ENCODE peak calls at places on chromosomes 5 and 9, in eight cellular contexts. A is stomach, K is fibroblast of pulmonary artery, P is upper lobe of right lung, V is endothelial cell of umbilical vein, L is heart right ventricle, S is HFF-Myc, Q is AG04450. B is an unnamed sample.

GRCh38 chr5:7878381-7878873 is 9.5 kb downstream of the MTRR start:
- DNase-seq in P (no peak), L (no peak), Q (no peak), S (no peak), A (no peak), K (peak), V (no peak), B (peak)

GRCh38 chr5:177404641-177405134 is 4.2 kb upstream of the PFN3 start:
- DNase-seq in L (no peak), K (no peak), Q (no peak), P (no peak), A (no peak), V (no peak), S (no peak), B (no peak)

GRCh38 chr5:29122306-29122705 is 2071.2 kb upstream of the CDH6 start:
- DNase-seq in K (no peak), L (no peak), P (no peak), S (no peak), Q (no peak), V (no peak), A (no peak), B (no peak)

GRCh38 chr9:93091453-93092081 is 4.5 kb upstream of the CARD19 start:
- DNase-seq in K (peak), S (peak), Q (peak), A (no peak), V (peak), L (no peak), P (peak), B (peak)

GRCh38 chr5:151107084-151107483 is 26.2 kb upstream of the TNIP1 start:
- DNase-seq in L (no peak), V (no peak), S (no peak), Q (no peak), A (peak), K (no peak), P (no peak), B (no peak)

GRCh38 chr5:22473865-22474264 is 379.3 kb downstream of the CDH12 start:
- DNase-seq in K (peak), L (no peak), S (no peak), Q (no peak), A (no peak), P (no peak), V (no peak), B (no peak)

GRCh38 chr5:51172853-51173635 is 210.2 kb upstream of the ISL1 start:
- DNase-seq in V (no peak), L (no peak), Q (no peak), S (no peak), A (no peak), K (no peak), P (no peak), B (peak)

GRCh38 chr5:151772029-151772867 is 494 bp downstream of the G3BP1 start:
- DNase-seq in L (peak), S (no peak), A (peak), Q (no peak), V (peak), P (peak), K (peak), B (peak)

GRCh38 chr5:177071671-177072385 is 14.9 kb upstream of the FGFR4 start:
- DNase-seq in P (no peak), Q (peak), V (peak), K (peak), A (peak), L (peak), S (peak), B (peak)

GRCh38 chr9:123457586-123457985 is 101.6 kb downstream of the CRB2 start:
- DNase-seq in S (no peak), A (no peak), L (no peak), K (no peak), V (no peak), P (peak), Q (no peak), B (no peak)

GRCh38 chr9:12740845-12741244 is 34.0 kb upstream of the LURAP1L start:
- DNase-seq in P (no peak), L (no peak), S (no peak), A (no peak), V (no peak), Q (no peak), K (no peak), B (peak)

GRCh38 chr5:128144491-128144890 is 60.9 kb downstream of the SLC12A2 start:
- DNase-seq in A (no peak), S (no peak), K (peak), Q (peak), L (no peak), V (no peak), P (no peak), B (no peak)

GRCh38 chr9:124010665-124011321 is 775 bp upstream of the LHX2 start:
- DNase-seq in L (no peak), V (no peak), Q (no peak), S (no peak), A (no peak), P (peak), K (peak), B (no peak)

GRCh38 chr5:10701567-10702039 is 59.4 kb downstream of the DAP start:
- DNase-seq in A (no peak), Q (no peak), V (peak), L (peak), S (peak), P (no peak), K (peak), B (peak)

GRCh38 chr9:72728031-72728770 is 206.8 kb downstream of the TMC1 start:
- DNase-seq in K (no peak), A (no peak), P (no peak), V (no peak), S (no peak), Q (no peak), L (no peak), B (no peak)
- TF ChIP-seq CTCF in K (no peak), A (no peak), P (no peak), V (no peak), S (no peak), Q (no peak), L (no peak), B (no peak)

GRCh38 chr5:175701797-175702196 is 43.9 kb downstream of the HRH2 start:
- DNase-seq in Q (no peak), A (peak), P (peak), S (no peak), L (no peak), K (no peak), V (no peak), B (no peak)

GRCh38 chr5:175698401-175699115 is 40.7 kb downstream of the HRH2 start:
- DNase-seq in P (peak), V (no peak), K (no peak), S (no peak), A (no peak), Q (no peak), L (no peak), B (no peak)

GRCh38 chr5:175697846-175698245 is 40.0 kb downstream of the HRH2 start:
- DNase-seq in V (no peak), P (peak), A (no peak), S (no peak), L (no peak), Q (no peak), K (no peak), B (no peak)

GRCh38 chr5:175696855-175697198 is 39.0 kb downstream of the HRH2 start:
- DNase-seq in K (no peak), A (no peak), V (no peak), Q (no peak), P (no peak), S (no peak), L (no peak), B (no peak)

GRCh38 chr5:175700991-175701390 is 43.1 kb downstream of the HRH2 start:
- DNase-seq in P (peak), A (no peak), Q (no peak), V (no peak), S (no peak), L (no peak), K (no peak), B (peak)
- TF ChIP-seq CTCF in P (peak), A (no peak), Q (peak), V (peak), S (peak), L (peak), K (peak), B (peak)

DNA sequence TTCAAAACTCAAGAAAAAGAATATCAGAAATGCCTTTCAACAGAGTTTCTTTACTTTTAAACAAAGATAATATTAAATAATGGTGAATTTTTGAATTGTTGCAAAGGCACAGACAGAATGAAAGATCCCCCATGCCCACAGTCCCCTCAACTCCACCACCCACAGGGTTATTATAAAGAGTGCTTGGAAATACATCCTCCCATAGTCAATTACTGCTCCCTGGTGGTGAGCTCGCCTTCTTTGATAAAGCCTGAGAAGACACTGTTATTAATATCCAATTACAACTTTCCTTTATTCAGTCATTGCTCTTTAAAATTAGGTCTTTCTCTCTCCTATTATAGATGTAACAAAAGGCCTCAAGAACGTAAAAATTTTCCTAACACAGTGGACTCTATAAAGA is 490.2 kb upstream of the RORB start:
- DNase-seq in Q (no peak), P (no peak), K (peak), A (no peak), L (no peak), S (no peak), V (no peak), B (peak)
- TF ChIP-seq CTCF in Q (no peak), P (no peak), K (peak), A (no peak), L (no peak), S (no peak), V (no peak), B (peak)

GRCh38 chr5:38622723-38623129 is 66.3 kb upstream of the LIFR start:
- DNase-seq in A (no peak), K (peak), S (no peak), L (no peak), P (no peak), Q (no peak), V (no peak), B (peak)
- TF ChIP-seq CTCF in A (no peak), K (no peak), S (no peak), L (no peak), P (no peak), Q (no peak), V (no peak), B (no peak)

DNA sequence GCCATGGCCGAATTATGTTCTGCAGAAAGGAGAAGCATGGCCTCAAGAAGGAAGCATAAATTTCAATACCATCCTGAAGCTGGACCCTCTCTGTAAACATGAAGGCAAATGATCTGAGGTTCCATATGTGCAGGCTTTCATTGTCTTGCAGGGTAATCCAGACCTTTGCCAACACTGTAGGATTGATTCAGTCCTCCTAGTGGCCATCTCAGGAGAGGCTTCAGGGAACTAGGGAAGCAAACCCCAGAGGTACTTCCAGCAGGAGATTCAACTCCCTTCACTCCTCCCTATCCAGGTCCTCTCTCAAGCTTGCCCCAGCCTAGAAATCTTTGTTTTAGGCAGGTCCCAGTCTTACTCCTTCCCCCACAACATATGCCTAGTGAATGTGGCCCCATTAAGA is 99.3 kb upstream of the HCN1 start:
- DNase-seq in L (no peak), A (no peak), V (no peak), P (no peak), Q (no peak), S (no peak), K (no peak), B (no peak)
- TF ChIP-seq CTCF in L (no peak), A (no peak), V (no peak), P (no peak), Q (no peak), S (no peak), K (no peak), B (peak)

GRCh38 chr9:37370968-37371563 is 51.4 kb upstream of the GRHPR start:
- DNase-seq in S (no peak), A (no peak), P (no peak), K (no peak), V (no peak), Q (no peak), L (no peak), B (no peak)
- TF ChIP-seq CTCF in S (no peak), A (no peak), P (no peak), K (no peak), V (no peak), Q (no peak), L (no peak), B (no peak)

DNA sequence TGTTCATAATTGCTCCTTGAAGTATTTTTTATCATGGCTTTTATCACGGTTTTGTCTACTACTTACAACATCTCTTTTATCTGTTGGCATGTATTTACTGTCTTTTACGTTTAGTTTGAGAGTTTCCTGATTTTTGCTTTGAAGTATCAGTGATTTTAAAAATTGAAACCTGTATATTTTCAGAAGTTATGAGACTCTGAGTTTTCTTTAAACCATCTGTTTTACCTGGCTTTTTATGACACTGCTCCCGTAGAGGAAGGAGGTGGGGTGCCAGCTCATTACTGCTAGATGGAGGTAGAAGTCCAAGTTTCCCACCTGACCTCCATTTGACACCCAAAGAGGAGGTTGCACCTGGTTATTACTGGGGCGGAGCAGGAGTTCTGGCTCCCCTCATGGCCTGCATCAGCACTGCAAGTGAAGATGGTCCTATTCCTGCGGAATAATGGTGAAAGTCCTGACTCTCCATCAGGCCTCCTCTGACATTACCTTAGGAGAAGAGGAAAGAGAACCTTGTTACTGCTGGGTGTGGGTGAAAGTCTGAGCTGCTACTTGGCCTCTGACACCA is 10.0 kb upstream of the ZNF131 start:
- DNase-seq in S (no peak), L (no peak), Q (no peak), V (no peak), P (no peak), K (no peak), A (no peak), B (no peak)
- TF ChIP-seq CTCF in S (peak), L (no peak), Q (peak), V (peak), P (no peak), K (peak), A (no peak), B (peak)

DNA sequence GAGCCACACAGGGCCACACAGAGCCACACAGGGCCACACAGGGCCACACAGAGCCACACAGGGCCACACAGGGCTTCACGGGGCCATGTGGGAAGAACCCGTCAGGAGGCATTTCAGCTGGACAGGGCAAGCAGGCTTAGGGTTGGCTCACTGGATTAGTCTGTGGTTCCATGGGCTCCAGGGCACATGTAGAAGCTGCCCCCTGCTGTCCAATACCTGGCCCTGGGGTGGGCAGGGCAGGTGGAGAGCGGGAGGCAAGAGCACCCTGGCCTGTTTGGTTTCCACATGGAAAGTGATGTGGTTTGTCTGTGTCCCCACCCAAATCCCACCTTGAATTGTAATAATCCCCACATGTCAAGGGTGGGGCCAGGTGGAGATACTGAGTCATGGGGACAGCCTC is 16.4 kb upstream of the LPCAT1 start:
- DNase-seq in K (no peak), L (no peak), Q (no peak), V (no peak), A (no peak), P (peak), S (no peak), B (no peak)
- TF ChIP-seq CTCF in K (no peak), L (no peak), Q (no peak), V (no peak), A (no peak), P (no peak), S (no peak), B (no peak)

DNA sequence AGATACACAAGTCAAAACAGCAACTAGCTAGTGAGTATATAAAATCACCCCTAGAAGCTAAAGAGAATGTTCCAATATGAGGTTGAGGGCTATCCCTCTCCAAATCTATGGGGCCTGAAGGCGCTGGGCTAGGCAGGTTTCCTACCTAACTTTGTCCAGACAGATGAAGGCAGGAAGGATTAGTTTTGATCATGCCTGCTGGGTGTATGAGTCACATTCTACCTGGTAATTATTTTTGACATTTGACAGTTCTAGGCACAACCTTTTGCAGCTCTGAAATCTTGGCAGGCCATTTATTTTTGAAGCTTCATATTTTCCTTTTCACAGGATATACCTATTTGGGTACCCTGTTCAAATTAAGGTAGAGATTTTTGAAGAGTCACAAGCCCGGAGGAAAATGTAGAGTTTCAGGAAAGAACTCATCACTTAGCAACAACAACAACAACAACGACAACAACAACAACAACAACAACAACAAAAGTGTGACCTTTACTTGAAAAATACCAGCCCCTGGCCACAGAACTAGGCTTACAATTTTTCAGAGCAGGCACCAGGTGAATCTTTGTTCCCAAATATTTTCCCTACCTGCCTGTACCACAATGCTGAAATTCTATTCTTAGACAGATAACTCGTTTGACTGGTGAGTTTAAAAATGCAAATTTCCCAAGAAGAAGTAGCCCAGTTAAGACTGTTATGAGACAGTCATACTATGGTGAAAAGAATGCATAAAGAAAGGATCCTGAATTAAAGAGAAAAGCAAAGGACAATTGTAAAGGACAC is 175.5 kb upstream of the TUT7 start:
- DNase-seq in L (no peak), Q (no peak), P (no peak), V (no peak), A (no peak), K (no peak), S (no peak), B (no peak)
- TF ChIP-seq CTCF in L (no peak), Q (no peak), P (no peak), V (no peak), A (no peak), K (no peak), S (no peak), B (no peak)

GRCh38 chr9:76404401-76404800 is 10.2 kb upstream of the RFK start:
- DNase-seq in S (no peak), P (no peak), V (no peak), Q (no peak), A (no peak), L (no peak), K (no peak), B (no peak)

GRCh38 chr9:76401176-76401575 is 7.0 kb upstream of the RFK start:
- DNase-seq in P (no peak), K (no peak), A (no peak), L (no peak), Q (no peak), V (no peak), S (no peak), B (no peak)

GRCh38 chr9:76400534-76401096 is 6.4 kb upstream of the RFK start:
- DNase-seq in Q (no peak), A (no peak), L (no peak), V (no peak), S (no peak), K (no peak), P (no peak), B (no peak)

GRCh38 chr9:76401580-76402354 is 7.5 kb upstream of the RFK start:
- DNase-seq in P (no peak), V (no peak), Q (no peak), S (no peak), A (no peak), K (no peak), L (no peak), B (no peak)

DNA sequence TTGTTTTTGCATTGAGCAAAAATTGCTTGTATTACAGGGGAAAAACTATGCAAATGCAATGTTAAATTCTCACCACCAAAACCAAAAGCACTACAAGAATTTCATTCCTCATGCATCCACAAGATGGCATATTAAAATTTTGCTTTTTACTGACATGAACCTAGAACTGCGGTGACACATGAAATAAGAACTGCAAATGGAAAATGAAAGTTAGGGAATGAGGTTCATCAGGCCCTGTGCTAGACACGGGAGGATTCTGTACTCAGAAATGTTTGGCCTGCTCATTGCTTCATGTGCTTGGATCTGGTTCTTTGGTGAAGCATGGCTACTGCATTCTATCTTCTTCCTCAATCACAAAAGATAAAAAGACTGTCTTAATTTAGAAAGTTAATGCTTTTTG is 9.1 kb upstream of the RFK start:
- DNase-seq in Q (peak), P (no peak), A (no peak), V (peak), L (peak), K (peak), S (peak), B (peak)
- TF ChIP-seq CTCF in Q (peak), P (peak), A (no peak), V (peak), L (peak), K (peak), S (no peak), B (peak)

B was measured in A673.